ENCODE peak calls at places on chromosomes 6 and 20, in four cellular contexts. T is AG10803, W is stomach, I is pancreas. N is an unnamed sample.

GRCh38 chr6:39882567-39882953 is 51.7 kb downstream of the MOCS1 start:
- DNase-seq in I (peak), T (peak), W (no peak), N (no peak)

GRCh38 chr6:127971945-127972391 is 71.1 kb upstream of the THEMIS start:
- DNase-seq in I (no peak), W (no peak), T (peak), N (no peak)

GRCh38 chr20:52577696-52578095 is 386.1 kb upstream of the ZFP64 start:
- DNase-seq in I (no peak), W (no peak), T (no peak), N (no peak)

GRCh38 chr6:56073315-56073714 is 174.1 kb downstream of the COL21A1 start:
- DNase-seq in I (no peak), W (no peak), T (no peak), N (no peak)

GRCh38 chr6:153210083-153210482 is 79.0 kb upstream of the RGS17 start:
- DNase-seq in W (no peak), I (no peak), T (peak), N (no peak)

GRCh38 chr6:111620168-111620567 is 14.5 kb upstream of the TRAF3IP2 start:
- DNase-seq in I (no peak), W (no peak), T (no peak), N (no peak)

GRCh38 chr6:75850026-75850385 is 101.0 kb downstream of the MYO6 start:
- DNase-seq in I (no peak), W (no peak), T (no peak), N (no peak)

GRCh38 chr20:20839771-20840170 is 127.3 kb upstream of the RALGAPA2 start:
- DNase-seq in W (no peak), I (no peak), T (no peak), N (no peak)

GRCh38 chr20:11438412-11438811 is 479.3 kb upstream of the BTBD3 start:
- DNase-seq in T (no peak), I (no peak), W (no peak), N (no peak)

GRCh38 chr6:14824835-14825223 is 421.0 kb upstream of the JARID2 start:
- DNase-seq in T (no peak), I (no peak), W (no peak), N (no peak)

GRCh38 chr6:40723967-40724366 is 136.8 kb upstream of the LRFN2 start:
- DNase-seq in I (no peak), W (no peak), T (peak), N (no peak)

GRCh38 chr6:169722362-169723199 is 1.7 kb downstream of the PHF10 start:
- DNase-seq in W (peak), T (peak), I (peak), N (no peak)

GRCh38 chr20:43409041-43409913 is 48.4 kb upstream of the SRSF6 start:
- DNase-seq in T (peak), I (no peak), W (no peak), N (no peak)

DNA sequence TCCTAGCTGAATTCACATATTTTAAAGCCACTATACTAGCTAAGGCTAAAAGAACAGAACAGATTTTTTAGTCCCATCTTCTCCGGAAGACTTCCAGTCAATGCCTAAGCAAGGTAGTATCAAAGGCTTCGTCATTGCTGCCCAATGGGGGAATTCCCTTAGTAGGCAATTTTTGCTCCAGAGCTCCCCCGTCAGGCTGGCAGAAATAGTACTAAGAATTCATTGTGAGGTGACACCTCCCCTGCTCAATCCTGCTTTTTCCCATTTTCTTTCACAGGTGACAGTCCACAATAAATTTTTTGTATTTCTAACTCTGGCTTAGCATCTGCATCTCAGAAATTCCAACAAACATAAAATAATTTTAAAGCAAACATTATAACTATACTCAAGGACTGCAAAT is 52.8 kb upstream of the SRSF6 start:
- DNase-seq in T (no peak), I (no peak), W (no peak), N (no peak)
- TF ChIP-seq CTCF in T (peak), I (no peak), W (no peak), N (no peak)

GRCh38 chr6:44572346-44572745 is 184.8 kb downstream of the CDC5L start:
- DNase-seq in T (peak), I (no peak), W (no peak), N (no peak)

GRCh38 chr6:44569131-44569530 is 181.6 kb downstream of the CDC5L start:
- DNase-seq in I (no peak), T (no peak), W (no peak), N (no peak)

GRCh38 chr6:44567406-44567805 is 179.9 kb downstream of the CDC5L start:
- DNase-seq in T (no peak), W (no peak), I (no peak), N (no peak)

GRCh38 chr6:44569931-44570385 is 182.5 kb downstream of the CDC5L start:
- DNase-seq in W (no peak), I (no peak), T (peak), N (no peak)

GRCh38 chr6:44571510-44571909 is 184.0 kb downstream of the CDC5L start:
- DNase-seq in I (no peak), T (no peak), W (no peak), N (no peak)
- TF ChIP-seq CTCF in I (no peak), T (no peak), W (no peak), N (no peak)

DNA sequence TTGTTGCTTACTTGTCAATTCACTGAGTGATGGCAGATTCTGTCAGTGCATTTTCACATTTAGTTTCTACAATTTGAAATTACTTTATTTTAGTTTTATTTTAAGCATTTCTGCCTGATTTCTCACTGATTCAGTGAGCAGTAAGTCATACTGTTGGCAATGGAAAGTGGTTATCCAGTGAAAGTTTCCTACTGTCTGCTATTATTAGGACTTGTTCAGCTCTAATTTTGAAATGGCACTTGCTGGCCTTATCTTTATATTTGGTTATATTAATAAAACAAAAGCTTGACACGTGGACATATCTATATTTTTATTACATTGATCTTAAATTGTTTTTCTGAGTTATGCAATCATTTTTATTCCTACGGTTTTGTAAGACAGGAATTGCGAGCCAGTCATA is 871.8 kb upstream of the SLC35B3 start:
- DNase-seq in I (no peak), W (no peak), T (no peak), N (no peak)
- TF ChIP-seq CTCF in I (no peak), W (no peak), T (no peak), N (no peak)

GRCh38 chr6:17130786-17131185 is 28.9 kb downstream of the STMND1 start:
- DNase-seq in I (no peak), T (peak), W (no peak), N (no peak)

GRCh38 chr6:17120019-17120418 is 18.2 kb downstream of the STMND1 start:
- DNase-seq in I (no peak), W (no peak), T (no peak), N (no peak)

DNA sequence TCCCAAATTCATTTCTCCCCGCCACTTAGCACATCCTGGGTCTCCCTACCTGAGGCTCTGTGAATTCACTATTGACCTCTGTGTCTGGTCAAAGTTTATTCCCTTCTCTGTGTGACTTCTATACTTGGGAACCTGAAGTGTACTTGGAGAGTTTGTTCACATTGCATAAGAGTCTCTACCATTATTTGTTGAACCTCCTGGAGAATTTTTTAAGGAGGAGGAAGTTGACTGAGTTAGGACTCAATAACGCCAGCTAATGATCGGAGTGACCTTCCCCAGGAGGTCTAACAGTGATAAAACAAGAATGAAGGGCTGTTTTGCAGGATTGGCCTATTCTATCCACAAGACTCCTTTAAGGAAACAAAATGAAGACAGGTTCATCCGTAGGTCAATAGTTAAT is 23.6 kb downstream of the STMND1 start:
- DNase-seq in W (no peak), I (no peak), T (no peak), N (no peak)
- TF ChIP-seq CTCF in W (no peak), I (no peak), T (no peak), N (no peak)

GRCh38 chr6:85537055-85537494 is 56.6 kb downstream of the SNX14 start:
- DNase-seq in W (no peak), T (peak), I (no peak), N (no peak)
- TF ChIP-seq CTCF in W (peak), T (peak), I (peak), N (peak)

N was measured in mesothelial cell of epicardium.